ENCODE peak calls at places on chromosomes 5 and 9, in five cellular contexts. One of them, this sample, is unnamed.

GRCh38 chr9:26470287-26470686 is 422.3 kb downstream of the CAAP1 start:
- DNase-seq in uterus: no peak
- DNase-seq in PC-3: no peak
- DNase-seq in hypothalamus: no peak
- DNase-seq in H7: no peak
- DNase-seq in this sample: no peak

GRCh38 chr9:98207606-98208005 is 15.2 kb upstream of the CORO2A start:
- DNase-seq in uterus: no peak
- DNase-seq in PC-3: no peak
- DNase-seq in hypothalamus: no peak
- DNase-seq in H7: no peak
- DNase-seq in this sample: no peak

GRCh38 chr5:143251175-143251574 is 152.3 kb downstream of the NR3C1 start:
- DNase-seq in uterus: no peak
- DNase-seq in PC-3: no peak
- DNase-seq in hypothalamus: no peak
- DNase-seq in H7: no peak
- DNase-seq in this sample: no peak

GRCh38 chr9:2559212-2560152 is 62.1 kb upstream of the VLDLR start:
- DNase-seq in uterus: peak; percentile 88
- DNase-seq in PC-3: peak; percentile 57
- DNase-seq in hypothalamus: peak; percentile 30
- DNase-seq in H7: no peak
- DNase-seq in this sample: peak; percentile 24

GRCh38 chr5:158120760-158121159 is 261.8 kb upstream of the CLINT1 start:
- DNase-seq in uterus: no peak
- DNase-seq in PC-3: peak; percentile 54
- DNase-seq in hypothalamus: no peak
- DNase-seq in H7: no peak
- DNase-seq in this sample: no peak

GRCh38 chr9:880725-881124 is 39.2 kb downstream of the DMRT1 start:
- DNase-seq in uterus: no peak
- DNase-seq in PC-3: no peak
- DNase-seq in hypothalamus: no peak
- DNase-seq in H7: no peak
- DNase-seq in this sample: no peak

GRCh38 chr9:109918359-109919163 is 138.6 kb downstream of the PALM2AKAP2 start:
- DNase-seq in uterus: no peak
- DNase-seq in PC-3: no peak
- DNase-seq in hypothalamus: no peak
- DNase-seq in H7: no peak
- DNase-seq in this sample: no peak

GRCh38 chr5:124467745-124468144 is 278.7 kb downstream of the ZNF608 start:
- DNase-seq in uterus: no peak
- DNase-seq in PC-3: no peak
- DNase-seq in hypothalamus: no peak
- DNase-seq in H7: no peak
- DNase-seq in this sample: no peak

GRCh38 chr5:20231040-20231439 is 243.0 kb upstream of the CDH18 start:
- DNase-seq in uterus: no peak
- DNase-seq in PC-3: peak; percentile 10
- DNase-seq in hypothalamus: no peak
- DNase-seq in H7: no peak
- DNase-seq in this sample: no peak

GRCh38 chr9:98356953-98357352 is 101.5 kb upstream of the TBC1D2 start:
- DNase-seq in uterus: no peak
- DNase-seq in PC-3: peak; percentile 62
- DNase-seq in hypothalamus: no peak
- DNase-seq in H7: no peak
- DNase-seq in this sample: no peak

GRCh38 chr5:141950207-141951005 is 7.6 kb downstream of the PCDH12 start:
- DNase-seq in uterus: no peak
- DNase-seq in PC-3: no peak
- DNase-seq in hypothalamus: no peak
- DNase-seq in H7: no peak
- DNase-seq in this sample: no peak

GRCh38 chr5:14714706-14715105 is 50.2 kb downstream of the OTULIN start:
- DNase-seq in uterus: no peak
- DNase-seq in PC-3: peak; percentile 30
- DNase-seq in hypothalamus: no peak
- DNase-seq in H7: no peak
- DNase-seq in this sample: no peak

GRCh38 chr5:142549834-142550233 is 136.1 kb downstream of the FGF1 start:
- DNase-seq in uterus: no peak
- DNase-seq in PC-3: no peak
- DNase-seq in hypothalamus: no peak
- DNase-seq in H7: no peak
- DNase-seq in this sample: no peak

GRCh38 chr9:74498616-74499095 is 1.5 kb downstream of the RORB start:
- DNase-seq in uterus: no peak
- DNase-seq in PC-3: no peak
- DNase-seq in hypothalamus: peak; percentile 27
- DNase-seq in H7: no peak
- DNase-seq in this sample: no peak

GRCh38 chr5:109249126-109249525 is 160.6 kb downstream of the PJA2 start:
- DNase-seq in uterus: no peak
- DNase-seq in PC-3: no peak
- DNase-seq in hypothalamus: no peak
- DNase-seq in H7: no peak
- DNase-seq in this sample: no peak

This sample was measured in midbrain.